ENCODE peak calls at places on chromosomes 11 and 22, in five cellular contexts. H is uterus; C is psoas muscle; P is GM23248; O is CD4-positive, alpha-beta memory T cell. E is an unnamed sample.

GRCh38 chr22:31944700-31945477 is 554 bp downstream of the YWHAH start:
- DNase-seq in O (peak; percentile 55), P (peak; percentile 60), C (peak; percentile 66), H (no peak), E (peak; percentile 52)

GRCh38 chr22:50088096-50088495 is 1.7 kb upstream of the MOV10L1 start:
- DNase-seq in C (no peak), O (no peak), H (no peak), P (no peak), E (no peak)

GRCh38 chr11:8777907-8778767 is 95.5 kb downstream of the RPL27A start:
- DNase-seq in C (peak; percentile 62), P (peak; percentile 68), H (peak; percentile 81), O (no peak), E (no peak)

GRCh38 chr11:76639621-76640020 is 30.9 kb downstream of the LRRC32 start:
- DNase-seq in C (no peak), H (no peak), P (no peak), O (no peak), E (no peak)

GRCh38 chr22:26648011-26648497 is 9.3 kb upstream of the MIAT start:
- DNase-seq in H (no peak), C (no peak), P (no peak), O (peak; percentile 63), E (no peak)

GRCh38 chr22:44372611-44373010 is 59.9 kb upstream of the SHISAL1 start:
- DNase-seq in O (no peak), C (no peak), P (no peak), H (no peak), E (no peak)

GRCh38 chr11:42576318-42576717 is 735.5 kb upstream of the API5 start:
- DNase-seq in O (no peak), C (no peak), P (no peak), H (no peak), E (no peak)

GRCh38 chr11:36463781-36464180 is 46.3 kb downstream of the TRAF6 start:
- DNase-seq in H (no peak), O (no peak), C (no peak), P (no peak), E (peak; percentile 40)

GRCh38 chr11:9849384-9849783 is 185.5 kb downstream of the SWAP70 start:
- DNase-seq in C (no peak), P (no peak), O (no peak), H (no peak), E (no peak)

GRCh38 chr11:2376751-2377451 is at the start of gene CD81:
- DNase-seq in O (no peak), P (peak; percentile 71), H (peak; percentile 67), C (peak; percentile 58), E (peak; percentile 75)

GRCh38 chr11:114088836-114089235 is 29.3 kb downstream of the ZBTB16 start:
- DNase-seq in P (no peak), O (no peak), H (no peak), C (no peak), E (no peak)

GRCh38 chr11:109939176-109939810 is 153.9 kb upstream of the ZC3H12C start:
- DNase-seq in C (no peak), O (no peak), P (peak; percentile 91), H (no peak), E (peak; percentile 86)

GRCh38 chr11:29166306-29166705 is 850.5 kb downstream of the KCNA4 start:
- DNase-seq in H (no peak), O (no peak), C (no peak), P (no peak), E (no peak)

GRCh38 chr22:21042978-21043855 is 2.5 kb upstream of the LRRC74B start:
- DNase-seq in H (no peak), P (peak; percentile 42), O (no peak), C (no peak), E (no peak)

GRCh38 chr22:25419247-25420113 is 145.0 kb upstream of the GRK3 start:
- DNase-seq in C (no peak), H (no peak), O (no peak), P (peak; percentile 61), E (peak; percentile 52)

GRCh38 chr11:68839953-68840641 is 1.6 kb downstream of the CPT1A start:
- DNase-seq in H (no peak), C (no peak), P (peak; percentile 53), O (peak; percentile 52), E (peak; percentile 39)

GRCh38 chr11:11279956-11280689 is 72.9 kb downstream of the CSNK2A3 start:
- DNase-seq in O (no peak), C (no peak), P (peak; percentile 10), H (no peak), E (no peak)

GRCh38 chr11:116736763-116737162 is 36.0 kb downstream of the BUD13 start:
- DNase-seq in O (no peak), H (no peak), C (no peak), P (peak; percentile 13), E (no peak)

GRCh38 chr11:121595717-121596156 is 143.0 kb upstream of the SORL1-AS1 start:
- DNase-seq in P (peak; percentile 99), H (no peak), C (no peak), O (no peak), E (peak; percentile 99)

GRCh38 chr11:48150213-48150612 is 66.4 kb upstream of the OR4B1 start:
- DNase-seq in O (no peak), P (peak; percentile 41), C (no peak), H (no peak), E (no peak)

GRCh38 chr11:48148749-48149148 is 67.9 kb upstream of the OR4B1 start:
- DNase-seq in C (no peak), H (no peak), O (no peak), P (no peak), E (no peak)

GRCh38 chr11:48154162-48154561 is 62.4 kb upstream of the OR4B1 start:
- DNase-seq in P (peak; percentile 84), C (no peak), H (no peak), O (no peak), E (peak; percentile 39)
- H3K9me3 ChIP-seq in P (no peaks in the 10 kb centered on the region), C (no peaks in the 10 kb centered on the region), H (no peaks in the 10 kb centered on the region), O (no peaks in the 10 kb centered on the region), E (no peaks in the 10 kb centered on the region)

GRCh38 chr11:70663815-70664214 is 265.5 kb downstream of the CTTN start:
- DNase-seq in H (no peak), O (no peak), C (no peak), P (no peak), E (no peak)

GRCh38 chr11:70660059-70660888 is 261.9 kb downstream of the CTTN start:
- DNase-seq in O (no peak), H (no peak), P (no peak), C (no peak), E (no peak)

GRCh38 chr11:70662691-70663098 is 264.4 kb downstream of the CTTN start:
- DNase-seq in P (no peak), H (no peak), C (no peak), O (no peak), E (no peak)

GRCh38 chr11:70660889-70661197 is 262.5 kb downstream of the CTTN start:
- DNase-seq in O (no peak), P (no peak), C (no peak), H (no peak), E (no peak)

DNA sequence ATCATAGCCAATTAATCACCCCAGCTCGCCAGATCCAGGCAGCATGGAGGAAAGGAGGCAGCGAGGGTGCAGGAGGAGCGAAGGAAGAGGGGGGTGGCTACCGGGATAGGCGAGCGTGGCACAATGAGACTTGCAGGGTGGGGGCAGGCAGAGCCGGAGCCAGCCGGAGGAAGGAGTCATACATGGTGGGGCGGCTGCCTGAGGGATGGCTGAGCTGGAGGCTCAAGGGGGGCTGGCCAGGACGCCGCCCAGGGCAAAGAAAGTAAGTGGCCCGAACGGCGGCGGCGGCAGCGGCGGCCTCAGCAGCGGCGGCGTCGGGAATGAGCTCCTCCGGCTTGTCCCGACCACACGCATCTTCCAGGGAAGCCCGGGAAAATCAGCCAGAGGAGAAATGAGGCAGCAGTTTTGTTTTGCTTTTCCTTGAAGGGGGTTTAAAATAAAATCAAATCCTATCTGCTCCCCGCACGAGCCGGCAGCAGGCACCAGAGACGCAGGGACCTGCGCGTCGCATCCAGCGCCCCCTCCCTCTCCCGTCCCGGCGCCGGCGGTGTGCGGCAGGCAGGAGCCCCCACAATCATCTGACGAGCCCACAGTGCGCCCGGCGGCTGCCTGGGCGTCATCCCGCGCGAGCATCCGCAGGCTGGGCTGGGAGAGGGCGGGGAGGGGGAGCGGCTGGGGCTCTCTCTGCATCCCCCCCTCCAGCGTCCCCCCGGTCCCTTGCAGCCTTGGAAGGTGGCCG is 263.6 kb downstream of the CTTN start:
- DNase-seq in H (no peak), P (peak; percentile 67), C (no peak), O (no peak), E (peak; percentile 22)
- H3K4me3 ChIP-seq in H (no peak overlapping the region), P (peak overlapping the region; percentile 53), C (peak overlapping the region; percentile 51), O (no peak overlapping the region), E (peak overlapping the region; percentile 26)

DNA sequence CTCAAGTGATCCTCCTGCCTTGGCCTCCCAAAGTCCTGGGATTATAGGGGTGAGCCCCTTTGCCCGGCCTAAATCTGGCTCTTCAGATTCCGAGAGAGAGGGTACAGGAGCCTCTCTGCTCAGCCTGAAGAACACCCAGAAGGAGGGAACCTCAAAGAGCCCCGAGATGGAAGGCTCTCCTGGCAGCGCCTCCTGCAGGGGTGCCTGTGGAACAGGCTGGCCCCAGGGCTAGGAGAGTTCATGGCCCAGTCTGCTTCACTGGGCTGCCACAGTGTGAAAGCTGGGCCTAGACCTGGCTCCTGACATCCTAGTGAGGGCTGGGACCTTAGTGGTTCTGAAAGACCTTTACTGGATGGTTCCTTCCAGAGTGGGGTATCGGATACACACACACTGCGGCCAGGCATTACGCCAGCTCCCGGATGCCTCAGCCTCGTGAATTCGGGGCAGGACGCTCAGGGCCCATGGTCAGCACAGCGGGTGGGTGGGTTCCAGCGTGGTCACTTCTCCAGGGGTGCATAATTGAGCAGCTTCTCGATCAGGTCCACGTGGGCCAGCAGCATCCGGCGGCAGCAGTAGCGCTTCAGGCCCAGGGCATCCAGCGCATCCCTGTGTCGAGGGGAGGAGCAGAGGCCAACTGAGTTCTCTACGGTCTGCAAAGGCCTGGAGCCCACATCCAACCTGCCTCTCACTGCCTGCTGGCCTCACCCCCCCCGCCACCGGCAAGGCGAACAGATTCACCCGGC is 2.3 kb downstream of the POLR2L start:
- DNase-seq in O (no peak), C (no peak), H (no peak), P (peak; percentile 69), E (no peak)
- H3K4me1 ChIP-seq in O (peaks cover 31% of the 10 kb centered on the region), C (peaks cover 48% of the 10 kb centered on the region), H (peaks cover 7% of the 10 kb centered on the region), P (peaks cover 10% of the 10 kb centered on the region), E (peaks cover 24% of the 10 kb centered on the region)

GRCh38 chr11:70812472-70812871 is 414.1 kb downstream of the CTTN start:
- DNase-seq in P (no peak), H (no peak), C (no peak), O (no peak), E (no peak)
- H3K9me3 ChIP-seq in P (no peaks in the 10 kb centered on the region), H (no peaks in the 10 kb centered on the region), C (no peaks in the 10 kb centered on the region), O (no peaks in the 10 kb centered on the region), E (no peaks in the 10 kb centered on the region)

E was measured in cardiac muscle cell.